ENCODE peak calls at places on chromosomes 13 and 19, in six cellular contexts. G is stimulated activated CD8-positive, alpha-beta memory T cell treated with anti-CD3 and anti-CD28 coated beads, Interleukin-15, amount 100 ng/mL, for 48 hours; E is stimulated activated naive CD8-positive, alpha-beta T cell treated with anti-CD3 and anti-CD28 coated beads, Interleukin-15, Interleukin-2, amounts not matched to agents 100 U/mL and 50 U/mL, for 24 hours; N is activated CD4-positive, alpha-beta T cell treated with anti-CD3 and anti-CD28 coated beads, Interleukin-2, amount 10 ng/mL, durations not matched to agents 7 days and 5 days; I is NCI-H2107; A is Peyer's patch. Y is an unnamed sample.

GRCh38 chr13:36447501-36447900 is 15.2 kb downstream of the CCNA1 start:
- DNase-seq in E (no peak), A (no peak), G (no peak), N (no peak), I (no peak), Y (no peak)

GRCh38 chr13:110340812-110341444 is 33.8 kb downstream of the COL4A2 start:
- DNase-seq in E (peak), I (no peak), N (peak), G (peak), A (no peak), Y (no peak)

GRCh38 chr13:45297456-45298205 is 43.4 kb downstream of the TPT1 start:
- DNase-seq in A (no peak), N (peak), E (no peak), G (no peak), I (no peak), Y (no peak)

GRCh38 chr19:47352095-47352494 is 3.0 kb downstream of the DHX34 start:
- DNase-seq in A (no peak), E (no peak), N (no peak), G (no peak), I (no peak), Y (no peak)

GRCh38 chr13:30743319-30744055 is 8.1 kb downstream of the ALOX5AP start:
- DNase-seq in G (no peak), A (no peak), I (no peak), N (no peak), E (no peak), Y (no peak)

GRCh38 chr13:114194853-114195252 is 15.8 kb downstream of the CFAP97D2 start:
- DNase-seq in N (peak), G (no peak), A (no peak), E (no peak), I (no peak), Y (no peak)

GRCh38 chr13:51370116-51370515 is 30.6 kb downstream of the SERPINE3 start:
- DNase-seq in G (no peak), I (no peak), E (no peak), N (no peak), A (no peak), Y (no peak)

GRCh38 chr19:28313633-28314032 is 899.3 kb downstream of the UQCRFS1 start:
- DNase-seq in E (no peak), I (no peak), A (no peak), G (no peak), N (no peak), Y (no peak)

GRCh38 chr13:95708390-95708774 is 31.4 kb downstream of the DNAJC3 start:
- DNase-seq in E (no peak), N (no peak), I (no peak), G (no peak), A (no peak), Y (no peak)

GRCh38 chr19:39409886-39410619 is 2.4 kb upstream of the PLEKHG2 start:
- DNase-seq in N (peak), G (peak), I (no peak), A (peak), E (peak), Y (no peak)

GRCh38 chr19:47716270-47716937 is 3.2 kb downstream of the EHD2 start:
- DNase-seq in A (no peak), I (no peak), E (no peak), G (no peak), N (no peak), Y (no peak)

GRCh38 chr19:17625043-17625442 is 63.1 kb downstream of the UNC13A start:
- DNase-seq in G (no peak), N (no peak), A (no peak), E (no peak), I (no peak), Y (no peak)

GRCh38 chr19:51158474-51159129 is 16.5 kb downstream of the SIGLEC7 start:
- DNase-seq in A (no peak), E (peak), I (no peak), G (peak), N (peak), Y (no peak)

GRCh38 chr13:29758591-29759114 is 91.8 kb downstream of the UBL3 start:
- DNase-seq in G (peak), A (no peak), E (peak), N (peak), I (no peak), Y (peak)

GRCh38 chr13:109243311-109243951 is 543.0 kb downstream of the IRS2 start:
- DNase-seq in A (no peak), E (no peak), I (no peak), N (no peak), G (no peak), Y (no peak)

GRCh38 chr13:101325423-101325822 is 90.9 kb downstream of the NALCN start:
- DNase-seq in G (no peak), E (no peak), I (no peak), N (no peak), A (no peak), Y (no peak)

GRCh38 chr13:40776681-40777165 is 5.7 kb upstream of the MRPS31 start:
- DNase-seq in G (peak), E (peak), A (no peak), N (peak), I (no peak), Y (no peak)

GRCh38 chr19:36266375-36266961 is 51.6 kb downstream of the ZNF146 start:
- DNase-seq in N (no peak), A (no peak), I (no peak), G (no peak), E (no peak), Y (no peak)

GRCh38 chr13:33087091-33087490 is 70.9 kb downstream of the KL start:
- DNase-seq in N (no peak), G (no peak), E (no peak), I (no peak), A (no peak), Y (no peak)

GRCh38 chr13:94177041-94177440 is 302.4 kb downstream of the DCT start:
- DNase-seq in G (no peak), N (no peak), E (no peak), A (no peak), I (no peak), Y (no peak)

GRCh38 chr13:106520205-106521004 is 15.1 kb downstream of the EFNB2 start:
- DNase-seq in G (no peak), E (no peak), A (no peak), I (no peak), N (no peak), Y (no peak)

GRCh38 chr13:28100149-28101121 is at the start of gene FLT3:
- DNase-seq in G (peak), E (peak), I (no peak), N (peak), A (no peak), Y (peak)

GRCh38 chr13:40969169-40969901 is 49.8 kb downstream of the ELF1 start:
- DNase-seq in A (no peak), N (peak), G (no peak), I (no peak), E (peak), Y (no peak)

GRCh38 chr19:46355991-46356669 is 9.2 kb downstream of the PPP5C start:
- DNase-seq in N (no peak), E (no peak), G (no peak), A (no peak), I (no peak), Y (no peak)

GRCh38 chr19:33429891-33430673 is 56.6 kb downstream of the CEBPG start:
- DNase-seq in A (no peak), E (no peak), N (peak), I (no peak), G (no peak), Y (no peak)

GRCh38 chr13:77267362-77267761 is 59.5 kb downstream of the MYCBP2 start:
- DNase-seq in N (no peak), A (no peak), I (no peak), G (no peak), E (no peak), Y (no peak)

GRCh38 chr13:40470665-40471064 is 195.8 kb downstream of the FOXO1 start:
- DNase-seq in N (no peak), G (no peak), E (no peak), A (no peak), I (no peak), Y (no peak)

GRCh38 chr19:14401468-14401867 is 17.7 kb downstream of the DDX39A start:
- DNase-seq in N (no peak), G (no peak), I (no peak), E (no peak), A (no peak), Y (no peak)

GRCh38 chr19:33404506-33404905 is 31.0 kb downstream of the CEBPG start:
- DNase-seq in G (no peak), I (no peak), N (no peak), E (no peak), A (no peak), Y (no peak)

GRCh38 chr19:3325451-3325850 is 40.9 kb upstream of the NFIC start:
- DNase-seq in I (no peak), E (no peak), G (no peak), A (no peak), N (no peak), Y (no peak)

GRCh38 chr13:88459335-88459734 is 788.2 kb downstream of the SLITRK5 start:
- DNase-seq in I (no peak), E (no peak), G (no peak), N (no peak), A (no peak), Y (no peak)

GRCh38 chr19:6273701-6274601 is 5.8 kb downstream of the MLLT1 start:
- DNase-seq in I (no peak), E (no peak), N (no peak), G (no peak), A (no peak), Y (no peak)

Y was measured in GM12892.